ENCODE peak calls at places on chromosomes 5 and 9, in seven cellular contexts. S, R, O, P, F, L and M are unnamed samples.
A peak's percentile ranks its signal among the peaks of the same experiment; 100 is the strongest.

GRCh38 chr5:155069961-155070360 is 56.4 kb downstream of the KIF4B start:
- DNase-seq in S (no peak), R (no peak), O (no peak), P (no peak), F (no peak), L (no peak), M (no peak)

GRCh38 chr9:131398204-131398603 is 4.3 kb downstream of the PRRC2B start:
- DNase-seq in S (no peak), R (peak; percentile 36), O (no peak), P (no peak), F (no peak), L (peak; percentile 67), M (peak; percentile 82)

GRCh38 chr5:130032807-130033206 is 128.5 kb downstream of the CHSY3 start:
- DNase-seq in S (no peak), R (peak; percentile 83), O (no peak), P (no peak), F (no peak), L (no peak), M (no peak)

GRCh38 chr9:135065151-135065550 is 22.3 kb upstream of the OLFM1 start:
- DNase-seq in S (peak; percentile 44), R (no peak), O (no peak), P (no peak), F (no peak), L (no peak), M (no peak)

GRCh38 chr5:172918421-172919371 is 40.5 kb upstream of the RPL26L1 start:
- DNase-seq in S (no peak), R (no peak), O (no peak), P (no peak), F (no peak), L (no peak), M (peak; percentile 78)

GRCh38 chr5:159324097-159324760 is 6.1 kb downstream of the IL12B start:
- DNase-seq in S (no peak), R (no peak), O (peak; percentile 50), P (peak; percentile 90), F (no peak), L (no peak), M (no peak)

GRCh38 chr9:134236001-134236421 is 71.6 kb upstream of the RNU6ATAC start:
- DNase-seq in S (no peak), R (no peak), O (no peak), P (no peak), F (no peak), L (no peak), M (no peak)

GRCh38 chr9:104860280-104860679 is 67.7 kb downstream of the ABCA1 start:
- DNase-seq in S (no peak), R (no peak), O (no peak), P (peak; percentile 11), F (no peak), L (no peak), M (no peak)

GRCh38 chr5:52693279-52693678 is 94.4 kb upstream of the ITGA1 start:
- DNase-seq in S (no peak), R (no peak), O (peak; percentile 53), P (peak; percentile 45), F (peak; percentile 50), L (peak; percentile 3), M (no peak)

GRCh38 chr5:10652606-10653005 is 88.7 kb downstream of the ANKRD33B start:
- DNase-seq in S (no peak), R (no peak), O (no peak), P (no peak), F (no peak), L (no peak), M (no peak)

GRCh38 chr9:26687421-26687820 is 205.2 kb downstream of the CAAP1 start:
- DNase-seq in S (no peak), R (no peak), O (no peak), P (no peak), F (no peak), L (no peak), M (no peak)

GRCh38 chr5:126868961-126869451 is 92.1 kb downstream of the LMNB1 start:
- DNase-seq in S (no peak), R (no peak), O (no peak), P (peak; percentile 45), F (peak; percentile 78), L (no peak), M (no peak)

GRCh38 chr5:154486427-154486866 is 8.4 kb upstream of the HAND1 start:
- DNase-seq in S (no peak), R (no peak), O (no peak), P (no peak), F (no peak), L (no peak), M (no peak)

GRCh38 chr5:6704361-6704851 is 8.8 kb upstream of the TENT4A start:
- DNase-seq in S (no peak), R (peak; percentile 80), O (peak; percentile 93), P (peak; percentile 92), F (no peak), L (no peak), M (no peak)

GRCh38 chr9:134375011-134375390 is 48.7 kb downstream of the RXRA start:
- DNase-seq in S (peak; percentile 67), R (peak; percentile 74), O (peak; percentile 28), P (no peak), F (no peak), L (no peak), M (no peak)

GRCh38 chr5:16935271-16936149 is 578 bp downstream of the MYO10 start:
- DNase-seq in S (peak; percentile 63), R (peak; percentile 69), O (no peak), P (no peak), F (no peak), L (no peak), M (no peak)

GRCh38 chr5:15566306-15566705 is 66.3 kb downstream of the FBXL7 start:
- DNase-seq in S (no peak), R (no peak), O (no peak), P (no peak), F (no peak), L (no peak), M (no peak)

GRCh38 chr5:141650851-141651727 is at the start of gene FCHSD1:
- DNase-seq in S (peak; percentile 93), R (peak; percentile 92), O (peak; percentile 85), P (peak; percentile 75), F (peak; percentile 92), L (peak; percentile 73), M (peak; percentile 81)

GRCh38 chr5:177491429-177491945 is 5.9 kb downstream of the PDLIM7 start:
- DNase-seq in S (no peak), R (no peak), O (peak; percentile 68), P (no peak), F (peak; percentile 95), L (no peak), M (no peak)

GRCh38 chr9:21392270-21392669 is 7.1 kb upstream of the IFNA2 start:
- DNase-seq in S (no peak), R (no peak), O (peak; percentile 33), P (no peak), F (peak; percentile 39), L (no peak), M (no peak)

GRCh38 chr5:142698447-142698846 is 12.6 kb upstream of the FGF1 start:
- DNase-seq in S (no peak), R (no peak), O (no peak), P (no peak), F (no peak), L (no peak), M (no peak)

GRCh38 chr9:91776409-91777365 is 173.3 kb downstream of the ROR2 start:
- DNase-seq in S (no peak), R (no peak), O (peak; percentile 52), P (peak; percentile 61), F (no peak), L (no peak), M (no peak)

GRCh38 chr5:55519001-55519400 is 15.8 kb downstream of the PLPP1 start:
- DNase-seq in S (no peak), R (no peak), O (no peak), P (no peak), F (no peak), L (no peak), M (no peak)

GRCh38 chr9:4987996-4988421 is 2.9 kb downstream of the JAK2 start:
- DNase-seq in S (no peak), R (no peak), O (peak; percentile 81), P (peak; percentile 66), F (peak; percentile 88), L (peak; percentile 5), M (peak; percentile 37)

GRCh38 chr5:103808464-103809106 is 246.0 kb upstream of the NUDT12 start:
- DNase-seq in S (no peak), R (no peak), O (peak; percentile 52), P (peak; percentile 50), F (peak; percentile 73), L (no peak), M (no peak)

DNA sequence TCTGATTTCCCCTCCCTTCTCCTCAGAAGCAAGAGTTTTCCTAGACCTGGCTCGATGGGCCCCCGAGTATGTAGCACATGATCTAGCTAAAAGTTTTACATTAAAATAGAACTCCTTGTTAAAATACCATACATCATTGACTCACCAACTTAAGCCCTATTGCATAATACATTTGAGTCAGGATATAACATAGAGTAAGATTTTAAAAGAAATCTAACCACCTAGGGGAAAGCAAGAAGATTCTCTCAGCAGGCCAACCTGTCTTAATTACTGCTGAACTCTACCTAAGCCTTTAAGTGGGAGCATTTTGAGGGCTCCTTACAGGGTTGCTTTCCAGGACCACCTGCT is 39.5 kb downstream of the TMEM252 start:
- DNase-seq in S (no peak), R (no peak), O (no peak), P (peak; percentile 69), F (no peak), L (no peak), M (no peak)
- H3K27me3 ChIP-seq in S (no peaks in the 10 kb centered on the region), R (no peaks in the 10 kb centered on the region), O (no peaks in the 10 kb centered on the region), P (no peaks in the 10 kb centered on the region), F (peaks cover 100% of the 10 kb centered on the region), L (no peaks in the 10 kb centered on the region), M (no peaks in the 10 kb centered on the region)

DNA sequence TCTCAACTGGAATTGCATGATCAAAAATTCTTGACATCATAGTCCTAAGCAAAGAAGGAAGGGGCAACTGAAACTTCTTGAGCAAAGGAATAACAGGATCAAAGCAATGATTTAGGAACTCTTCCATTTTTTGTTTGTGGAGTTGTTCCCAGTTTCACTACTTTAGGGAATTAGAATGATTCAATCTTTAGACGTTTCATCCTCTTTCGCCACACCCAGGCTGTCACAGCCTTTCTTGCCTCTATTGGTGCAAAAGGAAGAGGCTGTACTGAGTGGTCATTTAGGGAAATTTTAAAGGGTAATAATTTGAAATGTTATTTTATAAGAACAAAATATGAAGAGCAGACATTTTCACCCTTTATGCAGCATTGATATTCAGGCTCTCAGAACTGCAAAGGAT is 1026.0 kb upstream of the ARRDC3 start:
- DNase-seq in S (no peak), R (no peak), O (no peak), P (no peak), F (no peak), L (no peak), M (no peak)
- H3K27ac ChIP-seq in S (no peak overlapping the region), R (no peak overlapping the region), O (no peak overlapping the region), P (no peak overlapping the region), F (no peak overlapping the region), L (no peak overlapping the region), M (no peak overlapping the region)

DNA sequence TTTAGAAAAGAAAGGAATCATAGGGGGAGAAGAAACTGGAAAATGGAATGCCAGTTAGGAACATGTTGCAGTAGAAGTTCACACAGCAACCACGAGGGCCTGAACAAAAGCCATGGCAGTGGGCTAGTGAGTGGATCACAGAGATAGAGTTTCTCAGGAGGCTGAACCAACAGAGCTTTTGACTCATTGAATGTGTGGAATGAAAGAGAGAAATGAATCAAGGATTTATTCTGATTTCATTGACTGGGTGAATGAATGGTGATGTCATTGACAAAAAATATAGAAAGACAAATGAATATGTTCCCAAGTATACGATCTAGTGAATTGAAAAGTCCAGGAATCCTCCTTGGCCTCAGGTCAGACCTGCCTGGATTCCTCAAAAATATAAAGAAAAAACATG is 99.1 kb downstream of the ZNF462 start:
- DNase-seq in S (no peak), R (no peak), O (no peak), P (no peak), F (no peak), L (no peak), M (no peak)
- H3K36me3 ChIP-seq in S (no peaks in the 10 kb centered on the region), R (peaks cover 3% of the 10 kb centered on the region), O (peaks cover 13% of the 10 kb centered on the region), P (peaks cover 8% of the 10 kb centered on the region), F (peaks cover 6% of the 10 kb centered on the region), L (no peaks in the 10 kb centered on the region), M (no peaks in the 10 kb centered on the region)

GRCh38 chr5:117380316-117380715 is 805.7 kb upstream of the SEMA6A start:
- DNase-seq in S (no peak), R (no peak), O (no peak), P (no peak), F (no peak), L (no peak), M (no peak)
- H3K27me3 ChIP-seq in S (no peaks in the 10 kb centered on the region), R (no peaks in the 10 kb centered on the region), O (no peaks in the 10 kb centered on the region), P (no peaks in the 10 kb centered on the region), F (no peaks in the 10 kb centered on the region), L (no peaks in the 10 kb centered on the region), M (no peaks in the 10 kb centered on the region)